ENCODE peak calls at places on chromosome 14, in seven cellular contexts. J, F, R, C, P, Q and Z are unnamed samples.
A peak's percentile ranks its signal among the peaks of the same experiment; 100 is the strongest.

GRCh38 chr14:74302160-74302628 is 540 bp downstream of the ABCD4 start:
- DNase-seq in F (peak; percentile 68), C (peak; percentile 12), Q (peak; percentile 66), J (no peak), R (no peak), P (no peak), Z (peak; percentile 57)

GRCh38 chr14:24261256-24261968 is 1.6 kb downstream of the TGM1 start:
- DNase-seq in J (no peak), F (no peak), C (no peak), R (no peak), P (no peak), Q (no peak), Z (no peak)

GRCh38 chr14:77203611-77204456 is 22.2 kb downstream of the TMEM63C start:
- DNase-seq in J (no peak), F (peak; percentile 19), Q (no peak), P (no peak), C (no peak), R (no peak), Z (no peak)

GRCh38 chr14:77544571-77544970 is 46.0 kb upstream of the ISM2 start:
- DNase-seq in Q (no peak), F (no peak), P (no peak), R (no peak), J (no peak), C (no peak), Z (no peak)

GRCh38 chr14:88078525-88078924 is 73.6 kb downstream of the GPR65 start:
- DNase-seq in Q (no peak), P (no peak), F (no peak), C (no peak), R (no peak), J (no peak), Z (no peak)

GRCh38 chr14:55454264-55455151 is 14.1 kb upstream of the TBPL2 start:
- DNase-seq in R (no peak), Q (peak; percentile 49), P (peak; percentile 91), J (peak; percentile 33), C (no peak), F (peak; percentile 90), Z (no peak)

GRCh38 chr14:22265319-22266140 is 323.5 kb downstream of the DAD1 start:
- DNase-seq in P (peak; percentile 50), F (no peak), R (no peak), C (no peak), J (no peak), Q (no peak), Z (no peak)

GRCh38 chr14:78674820-78675219 is 504.6 kb downstream of the NRXN3 start:
- DNase-seq in P (no peak), F (no peak), Q (no peak), J (no peak), R (no peak), C (no peak), Z (no peak)

GRCh38 chr14:55129086-55129427 is at the start of gene LGALS3:
- DNase-seq in C (no peak), P (no peak), Q (peak; percentile 76), F (peak; percentile 84), J (peak; percentile 81), R (no peak), Z (peak; percentile 33)